ENCODE peak calls at places on chromosomes 16 and 17, in eight cellular contexts. S is A549, J is nephron progenitor cell, L is cardiac fibroblast, F is fibroblast of pulmonary artery, Y is endothelial cell of umbilical vein, K is natural killer cell, I is BJ. G is an unnamed sample.

GRCh38 chr17:39953471-39953888 is 9.3 kb upstream of the GSDMA start:
- DNase-seq in Y (no peak), K (no peak), J (no peak), F (no peak), S (no peak), L (no peak), I (no peak), G (no peak)

GRCh38 chr17:66829883-66830282 is 5.0 kb upstream of the CACNG5 start:
- DNase-seq in J (peak), L (no peak), Y (no peak), S (no peak), F (no peak), K (no peak), I (no peak), G (no peak)

GRCh38 chr17:61382796-61383688 is 16.6 kb upstream of the TBX2 start:
- DNase-seq in Y (no peak), K (no peak), L (no peak), S (no peak), J (no peak), F (no peak), I (no peak), G (no peak)

GRCh38 chr17:36493956-36494355 is 7.5 kb downstream of the ZNHIT3 start:
- DNase-seq in I (no peak), K (no peak), F (no peak), S (no peak), L (no peak), Y (no peak), J (no peak), G (no peak)

GRCh38 chr17:60390881-60391418 is 983 bp downstream of the USP32 start:
- DNase-seq in K (peak), I (no peak), S (peak), J (peak), F (peak), Y (peak), L (peak), G (no peak)

GRCh38 chr17:81365148-81365600 is 30.1 kb upstream of the BAHCC1 start:
- DNase-seq in L (peak), S (no peak), I (no peak), J (peak), Y (peak), K (peak), F (peak), G (no peak)

GRCh38 chr16:27267037-27267677 is 1.4 kb downstream of the NSMCE1 start:
- DNase-seq in L (no peak), S (no peak), K (no peak), F (no peak), I (no peak), J (no peak), Y (no peak), G (no peak)

GRCh38 chr16:21708533-21709115 is 44.9 kb downstream of the OTOA start:
- DNase-seq in L (peak), S (peak), K (peak), I (peak), F (peak), Y (peak), J (peak), G (peak)

GRCh38 chr17:62696726-62697490 is 69.4 kb downstream of the MRC2 start:
- DNase-seq in I (no peak), S (no peak), L (no peak), J (no peak), F (no peak), Y (no peak), K (no peak), G (no peak)

GRCh38 chr16:80527297-80527696 is 13.5 kb upstream of the DYNLRB2 start:
- DNase-seq in L (peak), S (no peak), I (no peak), Y (peak), F (peak), K (no peak), J (peak), G (peak)

GRCh38 chr17:61450641-61451537 is 1.3 kb upstream of the TBX4 start:
- DNase-seq in L (no peak), S (no peak), Y (no peak), J (no peak), I (no peak), F (no peak), K (no peak), G (no peak)

GRCh38 chr16:87295259-87295658 is 21.9 kb downstream of the C16orf95 start:
- DNase-seq in Y (no peak), L (no peak), I (no peak), K (no peak), F (no peak), J (no peak), S (no peak), G (no peak)

GRCh38 chr16:49886554-49887121 is 30.7 kb upstream of the ZNF423 start:
- DNase-seq in L (no peak), S (no peak), K (no peak), F (no peak), Y (no peak), I (no peak), J (no peak), G (no peak)

GRCh38 chr16:49889725-49890397 is 33.9 kb upstream of the ZNF423 start:
- DNase-seq in S (no peak), F (peak), Y (no peak), L (no peak), I (no peak), J (no peak), K (no peak), G (no peak)

GRCh38 chr16:49890876-49891275 is 35.0 kb upstream of the ZNF423 start:
- DNase-seq in I (no peak), Y (peak), F (peak), L (peak), J (peak), K (no peak), S (no peak), G (no peak)
- TF ChIP-seq CTCF in I (no peak), Y (no peak), F (peak), L (peak), J (peak), K (peak), S (no peak), G (no peak)

DNA sequence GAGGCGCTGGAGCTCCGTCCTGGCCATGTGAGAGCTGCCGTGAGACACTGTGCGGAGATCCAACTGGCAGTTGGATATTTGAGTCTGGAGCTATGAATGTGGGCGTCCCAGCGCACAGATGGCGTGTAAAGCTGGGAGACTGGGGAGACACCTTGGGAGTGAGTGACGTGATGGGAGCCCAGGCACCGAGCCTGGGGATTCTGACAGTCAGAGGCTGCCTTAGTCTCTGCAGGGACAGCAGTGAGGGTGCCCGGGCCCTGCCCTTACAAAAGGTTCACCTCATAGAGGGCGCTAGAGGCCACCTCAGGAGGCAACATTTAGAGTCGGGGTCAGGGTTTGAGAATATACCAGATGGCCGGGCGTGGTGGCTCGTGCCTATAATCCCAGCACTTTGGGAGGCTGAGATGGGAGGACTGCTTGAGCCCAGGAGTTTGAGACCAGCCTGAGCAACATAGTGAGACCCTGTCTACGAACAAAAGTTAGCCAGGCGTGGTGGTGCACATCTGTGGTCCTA is 194.1 kb upstream of the GSE1 start:
- DNase-seq in F (no peak), K (no peak), J (peak), L (no peak), S (no peak), I (no peak), Y (no peak), G (no peak)
- TF ChIP-seq CTCF in F (no peak), K (no peak), J (no peak), L (no peak), S (no peak), I (no peak), Y (no peak), G (no peak)

DNA sequence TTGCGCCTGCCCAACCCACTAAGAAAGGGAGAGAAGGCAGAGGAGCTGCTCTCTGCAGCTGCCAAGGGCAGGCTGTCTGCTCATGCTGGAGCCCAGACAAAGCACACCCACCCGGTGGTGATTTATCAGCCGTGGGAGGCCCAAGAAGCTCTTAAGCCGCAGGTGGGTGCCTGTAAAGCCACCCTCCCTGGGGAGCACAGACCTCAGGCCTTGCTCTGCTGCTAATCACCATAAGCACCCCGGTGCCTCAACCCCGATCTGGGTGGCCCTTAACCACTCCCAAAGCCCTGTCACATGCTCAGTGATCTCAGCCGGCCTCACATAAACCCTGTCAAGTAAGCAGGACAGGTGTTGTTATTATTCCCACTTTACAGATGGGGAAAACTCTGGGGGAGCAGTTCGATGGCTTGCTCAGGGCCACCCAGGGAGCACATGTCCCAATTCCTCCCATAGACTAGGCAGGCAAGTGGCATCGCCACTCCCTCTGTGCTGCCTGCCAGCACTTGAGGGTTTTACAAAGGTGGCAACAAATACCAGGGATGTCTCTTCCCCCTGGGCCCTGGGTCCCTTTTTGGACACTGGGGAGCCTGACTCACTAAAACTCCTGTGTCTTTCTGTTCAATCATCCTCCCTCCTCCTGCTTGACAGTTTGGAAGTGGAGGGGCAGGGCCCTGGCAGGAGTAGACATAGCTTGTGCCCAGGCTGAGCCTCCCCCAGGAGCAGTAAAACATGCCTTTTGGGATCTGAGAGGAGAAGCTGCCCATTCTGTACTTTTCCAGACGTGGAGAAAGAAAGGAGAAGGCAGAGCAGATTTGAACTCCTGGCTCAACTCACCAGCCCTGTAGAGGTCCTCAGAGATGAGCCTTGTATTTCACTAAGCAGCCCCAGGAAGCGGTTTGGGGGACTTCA is 299.3 kb downstream of the SOX9 start:
- DNase-seq in S (no peak), I (no peak), L (no peak), Y (no peak), J (no peak), F (no peak), K (no peak), G (peak)
- TF ChIP-seq CTCF in S (no peak), I (no peak), L (no peak), Y (no peak), J (no peak), F (no peak), K (no peak), G (peak)

GRCh38 chr16:49658491-49658890 is 197.4 kb downstream of the ZNF423 start:
- DNase-seq in F (no peak), I (no peak), J (no peak), K (no peak), L (no peak), S (no peak), Y (no peak), G (no peak)
- TF ChIP-seq CTCF in F (no peak), I (no peak), J (no peak), K (no peak), L (no peak), S (no peak), Y (no peak), G (no peak)